ENCODE peak calls at places on chromosomes 12 and 14, in eight cellular contexts. One of them, this sample, is unnamed.
A peak's percentile ranks its signal among the peaks of the same experiment; 100 is the strongest.

GRCh38 chr12:561116-561705 is 101.5 kb downstream of the B4GALNT3 start:
- DNase-seq in T-helper 17 cell: no peak
- DNase-seq in ACHN: no peak
- DNase-seq in A549: no peak
- DNase-seq in activated naive CD4-positive, alpha-beta T cell treated with anti-CD3 and anti-CD28 coated beads, Interleukin-2, amount 10 ng/mL, durations not matched to agents 7 days and 5 days: no peak
- DNase-seq in stimulated activated naive CD4-positive, alpha-beta T cell: no peak
- DNase-seq in LHCN-M2: no peak
- DNase-seq in GM06990: no peak
- DNase-seq in this sample: no peak

GRCh38 chr14:66974397-66975025 is 214.7 kb upstream of the GARIN2 start:
- DNase-seq in activated naive CD4-positive, alpha-beta T cell treated with anti-CD3 and anti-CD28 coated beads, Interleukin-2, amount 10 ng/mL, durations not matched to agents 7 days and 5 days: no peak
- DNase-seq in A549: no peak
- DNase-seq in T-helper 17 cell: no peak
- DNase-seq in ACHN: peak; percentile 7
- DNase-seq in GM06990: no peak
- DNase-seq in LHCN-M2: peak; percentile 19
- DNase-seq in stimulated activated naive CD4-positive, alpha-beta T cell: no peak
- DNase-seq in this sample: no peak

GRCh38 chr12:11071414-11071813 is 9.3 kb upstream of the TAS2R46 start:
- DNase-seq in A549: no peak
- DNase-seq in LHCN-M2: no peak
- DNase-seq in ACHN: no peak
- DNase-seq in activated naive CD4-positive, alpha-beta T cell treated with anti-CD3 and anti-CD28 coated beads, Interleukin-2, amount 10 ng/mL, durations not matched to agents 7 days and 5 days: no peak
- DNase-seq in stimulated activated naive CD4-positive, alpha-beta T cell: no peak
- DNase-seq in T-helper 17 cell: no peak
- DNase-seq in GM06990: no peak
- DNase-seq in this sample: no peak

GRCh38 chr12:103495158-103495782 is 498 bp downstream of the C12orf42 start:
- DNase-seq in activated naive CD4-positive, alpha-beta T cell treated with anti-CD3 and anti-CD28 coated beads, Interleukin-2, amount 10 ng/mL, durations not matched to agents 7 days and 5 days: peak; percentile 68
- DNase-seq in GM06990: peak; percentile 82
- DNase-seq in LHCN-M2: no peak
- DNase-seq in T-helper 17 cell: peak; percentile 29
- DNase-seq in ACHN: no peak
- DNase-seq in stimulated activated naive CD4-positive, alpha-beta T cell: peak; percentile 58
- DNase-seq in A549: peak; percentile 36
- DNase-seq in this sample: no peak

GRCh38 chr12:60255044-60255443 is 659.2 kb downstream of the SLC16A7 start:
- DNase-seq in activated naive CD4-positive, alpha-beta T cell treated with anti-CD3 and anti-CD28 coated beads, Interleukin-2, amount 10 ng/mL, durations not matched to agents 7 days and 5 days: no peak
- DNase-seq in A549: no peak
- DNase-seq in stimulated activated naive CD4-positive, alpha-beta T cell: no peak
- DNase-seq in GM06990: no peak
- DNase-seq in T-helper 17 cell: no peak
- DNase-seq in ACHN: no peak
- DNase-seq in LHCN-M2: no peak
- DNase-seq in this sample: no peak

GRCh38 chr14:68965261-68965761 is 13.8 kb downstream of the ACTN1 start:
- DNase-seq in ACHN: no peak
- DNase-seq in GM06990: no peak
- DNase-seq in A549: no peak
- DNase-seq in stimulated activated naive CD4-positive, alpha-beta T cell: no peak
- DNase-seq in T-helper 17 cell: no peak
- DNase-seq in activated naive CD4-positive, alpha-beta T cell treated with anti-CD3 and anti-CD28 coated beads, Interleukin-2, amount 10 ng/mL, durations not matched to agents 7 days and 5 days: no peak
- DNase-seq in LHCN-M2: no peak
- DNase-seq in this sample: no peak

GRCh38 chr12:21354641-21355040 is 18.1 kb upstream of the IAPP start:
- DNase-seq in ACHN: no peak
- DNase-seq in LHCN-M2: peak; percentile 23
- DNase-seq in GM06990: no peak
- DNase-seq in T-helper 17 cell: no peak
- DNase-seq in stimulated activated naive CD4-positive, alpha-beta T cell: no peak
- DNase-seq in A549: no peak
- DNase-seq in activated naive CD4-positive, alpha-beta T cell treated with anti-CD3 and anti-CD28 coated beads, Interleukin-2, amount 10 ng/mL, durations not matched to agents 7 days and 5 days: no peak
- DNase-seq in this sample: no peak

GRCh38 chr12:63929426-63929825 is 84.9 kb downstream of the SRGAP1 start:
- DNase-seq in activated naive CD4-positive, alpha-beta T cell treated with anti-CD3 and anti-CD28 coated beads, Interleukin-2, amount 10 ng/mL, durations not matched to agents 7 days and 5 days: no peak
- DNase-seq in GM06990: no peak
- DNase-seq in ACHN: no peak
- DNase-seq in A549: no peak
- DNase-seq in stimulated activated naive CD4-positive, alpha-beta T cell: no peak
- DNase-seq in LHCN-M2: no peak
- DNase-seq in T-helper 17 cell: no peak
- DNase-seq in this sample: no peak

GRCh38 chr14:69571449-69571878 is 3.2 kb downstream of the CCDC177 start:
- DNase-seq in LHCN-M2: no peak
- DNase-seq in activated naive CD4-positive, alpha-beta T cell treated with anti-CD3 and anti-CD28 coated beads, Interleukin-2, amount 10 ng/mL, durations not matched to agents 7 days and 5 days: no peak
- DNase-seq in stimulated activated naive CD4-positive, alpha-beta T cell: no peak
- DNase-seq in ACHN: no peak
- DNase-seq in A549: no peak
- DNase-seq in T-helper 17 cell: no peak
- DNase-seq in GM06990: peak; percentile 18
- DNase-seq in this sample: no peak

GRCh38 chr14:103157969-103158368 is 34.7 kb downstream of the TNFAIP2 start:
- DNase-seq in ACHN: no peak
- DNase-seq in activated naive CD4-positive, alpha-beta T cell treated with anti-CD3 and anti-CD28 coated beads, Interleukin-2, amount 10 ng/mL, durations not matched to agents 7 days and 5 days: no peak
- DNase-seq in stimulated activated naive CD4-positive, alpha-beta T cell: no peak
- DNase-seq in GM06990: no peak
- DNase-seq in T-helper 17 cell: no peak
- DNase-seq in LHCN-M2: no peak
- DNase-seq in A549: no peak
- DNase-seq in this sample: no peak

GRCh38 chr12:58117201-58117600 is 175.8 kb downstream of the ATP23 start:
- DNase-seq in LHCN-M2: no peak
- DNase-seq in GM06990: no peak
- DNase-seq in T-helper 17 cell: no peak
- DNase-seq in ACHN: no peak
- DNase-seq in A549: no peak
- DNase-seq in activated naive CD4-positive, alpha-beta T cell treated with anti-CD3 and anti-CD28 coated beads, Interleukin-2, amount 10 ng/mL, durations not matched to agents 7 days and 5 days: no peak
- DNase-seq in stimulated activated naive CD4-positive, alpha-beta T cell: no peak
- DNase-seq in this sample: no peak